ENCODE peak calls at places on chromosomes 2 and 18, in five cellular contexts. N, A, K, L and G are unnamed samples.

GRCh38 chr18:23099621-23100020 is 35.7 kb upstream of the CABLES1 start:
- DNase-seq in N (no peak), L (peak; percentile 61), K (no peak), A (no peak), G (peak; percentile 20)

GRCh38 chr2:211930331-211930730 is 608.3 kb downstream of the ERBB4 start:
- DNase-seq in K (no peak), A (no peak), N (no peak), L (peak; percentile 51), G (no peak)

GRCh38 chr2:224793961-224794360 is 77.8 kb upstream of the CCDC195 start:
- DNase-seq in K (no peak), L (no peak), N (no peak), A (no peak), G (no peak)

GRCh38 chr2:100799701-100800100 is 20.2 kb upstream of the NPAS2 start:
- DNase-seq in L (no peak), A (no peak), N (no peak), K (no peak), G (no peak)

GRCh38 chr18:58093311-58093790 is 49.3 kb downstream of the NEDD4L start:
- DNase-seq in N (no peak), K (no peak), A (no peak), L (no peak), G (peak; percentile 59)

GRCh38 chr2:105510761-105511669 is 112.2 kb upstream of the FHL2 start:
- DNase-seq in A (no peak), L (peak; percentile 87), K (no peak), N (no peak), G (peak; percentile 84)

GRCh38 chr18:48905541-48905940 is 45.2 kb downstream of the SMAD7 start:
- DNase-seq in A (no peak), K (no peak), N (no peak), L (no peak), G (peak; percentile 29)

GRCh38 chr2:70620020-70620419 is 66.4 kb upstream of the TGFA start:
- DNase-seq in A (no peak), K (peak; percentile 68), L (no peak), N (no peak), G (no peak)

GRCh38 chr2:38889045-38889444 is 630 bp upstream of the ARHGEF33 start:
- DNase-seq in A (no peak), N (no peak), K (no peak), L (no peak), G (no peak)

GRCh38 chr2:150119860-150120259 is 367.6 kb downstream of the RND3 start:
- DNase-seq in N (no peak), K (no peak), L (no peak), A (no peak), G (no peak)

GRCh38 chr18:54671291-54671881 is 80.3 kb downstream of the DYNAP start:
- DNase-seq in L (peak; percentile 53), N (no peak), K (no peak), A (no peak), G (peak; percentile 86)

GRCh38 chr2:54657664-54658083 is 65.8 kb upstream of the EML6 start:
- DNase-seq in K (peak; percentile 62), A (peak; percentile 65), N (peak; percentile 18), L (peak; percentile 38), G (peak; percentile 51)

GRCh38 chr2:71922091-71922490 is 225.6 kb downstream of the CYP26B1 start:
- DNase-seq in K (peak; percentile 17), N (no peak), L (no peak), A (no peak), G (no peak)

GRCh38 chr2:12884713-12885282 is 168.1 kb downstream of the TRIB2 start:
- DNase-seq in A (no peak), K (no peak), L (peak; percentile 83), N (no peak), G (no peak)

GRCh38 chr18:11091746-11092145 is 57.6 kb downstream of the PIEZO2 start:
- DNase-seq in L (no peak), N (no peak), K (no peak), A (no peak), G (no peak)

GRCh38 chr2:16725549-16725948 is 59.9 kb upstream of the CYRIA start:
- DNase-seq in L (peak; percentile 17), A (no peak), K (no peak), N (no peak), G (no peak)

GRCh38 chr2:168350380-168350779 is 103.0 kb upstream of the STK39 start:
- DNase-seq in N (no peak), K (no peak), A (no peak), L (no peak), G (no peak)

GRCh38 chr2:136135924-136136906 is 18.3 kb upstream of the CXCR4 start:
- DNase-seq in A (no peak), N (no peak), K (no peak), L (no peak), G (no peak)

GRCh38 chr2:238901461-238902057 is 53.7 kb downstream of the TWIST2 start:
- DNase-seq in N (no peak), A (no peak), K (no peak), L (no peak), G (no peak)

GRCh38 chr2:239288951-239289481 is 111.8 kb downstream of the HDAC4 start:
- DNase-seq in N (peak; percentile 27), L (peak; percentile 69), A (no peak), K (no peak), G (no peak)

GRCh38 chr2:29544031-29544430 is 377.4 kb downstream of the ALK start:
- DNase-seq in A (no peak), N (no peak), L (no peak), K (no peak), G (no peak)

GRCh38 chr18:72819050-72819449 is 48.7 kb downstream of the NETO1 start:
- DNase-seq in L (no peak), A (no peak), N (no peak), K (no peak), G (no peak)

GRCh38 chr2:223941579-223942277 is 3.4 kb downstream of the WDFY1 start:
- DNase-seq in K (no peak), A (no peak), N (no peak), L (peak; percentile 45), G (no peak)

GRCh38 chr18:10111944-10112343 is 198.1 kb downstream of the VAPA start:
- DNase-seq in N (no peak), L (no peak), K (no peak), A (no peak), G (no peak)

GRCh38 chr2:47373747-47374146 is 29.2 kb upstream of the MSH2 start:
- DNase-seq in L (no peak), N (no peak), K (no peak), A (no peak), G (no peak)

GRCh38 chr18:76274470-76275289 is 220.4 kb downstream of the ZNF516 start:
- DNase-seq in L (no peak), K (peak; percentile 77), A (no peak), N (peak; percentile 40), G (no peak)

DNA sequence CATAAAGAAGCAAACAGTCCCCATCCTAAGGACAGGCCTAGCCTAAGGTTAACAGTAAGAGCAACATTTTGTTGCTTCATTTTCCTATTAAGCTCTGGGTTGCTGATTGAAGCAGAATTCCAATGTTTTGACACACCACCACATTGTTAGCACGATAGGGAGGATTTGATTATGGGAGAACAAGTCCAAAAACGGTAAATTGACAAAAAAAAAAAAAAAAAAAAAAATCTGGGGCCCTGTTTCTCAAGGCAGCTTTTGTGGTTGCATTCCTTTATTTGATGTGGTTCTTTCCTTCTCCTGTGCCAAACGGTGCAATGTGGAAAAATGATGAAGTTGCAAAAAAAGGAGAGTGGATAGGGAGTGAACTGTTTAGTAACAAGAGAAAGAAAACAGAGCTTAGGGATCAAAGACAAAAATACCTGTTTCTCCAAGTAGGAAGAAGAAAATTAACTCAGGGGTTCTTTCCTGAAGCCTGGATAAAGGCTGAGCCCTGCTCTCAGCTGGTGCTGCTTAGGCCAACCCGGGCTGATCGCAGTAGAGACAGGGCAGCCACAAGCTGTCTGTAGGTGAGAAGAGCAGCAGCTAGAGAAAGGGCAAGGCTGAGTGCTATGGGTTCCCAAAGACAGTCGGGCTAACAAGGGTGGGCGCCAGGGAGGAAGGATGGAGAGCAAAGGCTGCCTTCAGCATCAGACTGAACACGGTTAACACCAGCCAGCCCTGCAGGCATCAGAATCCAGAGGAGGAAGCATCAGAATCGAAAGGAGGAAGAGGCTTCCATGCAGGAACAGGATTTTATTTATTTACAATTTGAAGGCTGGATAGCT is 167.8 kb upstream of the FOSL2 start:
- DNase-seq in A (no peak), K (no peak), L (peak; percentile 93), N (no peak), G (no peak)
- H3K4ac ChIP-seq in A (no peak overlapping the region), K (no peak overlapping the region), L (peak overlapping the region; percentile 79), N (no peak overlapping the region), G (no peak overlapping the region)

GRCh38 chr18:62938006-62938405 is 222.7 kb downstream of the PHLPP1 start:
- DNase-seq in K (no peak), N (no peak), A (no peak), L (peak; percentile 24), G (no peak)
- H3K4me2 ChIP-seq in K (no peak overlapping the region), N (no peak overlapping the region), A (no peak overlapping the region), L (no peak overlapping the region), G (no peak overlapping the region)

GRCh38 chr2:1374281-1374680 is 39.0 kb upstream of the TPO start:
- DNase-seq in A (no peak), N (no peak), L (no peak), K (no peak), G (no peak)

GRCh38 chr2:1377473-1377872 is 35.8 kb upstream of the TPO start:
- DNase-seq in K (no peak), L (no peak), A (no peak), N (no peak), G (no peak)

GRCh38 chr2:1369905-1370304 is 43.4 kb upstream of the TPO start:
- DNase-seq in L (no peak), K (no peak), N (no peak), A (no peak), G (no peak)

GRCh38 chr2:1371066-1371465 is 42.2 kb upstream of the TPO start:
- DNase-seq in L (no peak), A (no peak), N (no peak), K (no peak), G (no peak)

DNA sequence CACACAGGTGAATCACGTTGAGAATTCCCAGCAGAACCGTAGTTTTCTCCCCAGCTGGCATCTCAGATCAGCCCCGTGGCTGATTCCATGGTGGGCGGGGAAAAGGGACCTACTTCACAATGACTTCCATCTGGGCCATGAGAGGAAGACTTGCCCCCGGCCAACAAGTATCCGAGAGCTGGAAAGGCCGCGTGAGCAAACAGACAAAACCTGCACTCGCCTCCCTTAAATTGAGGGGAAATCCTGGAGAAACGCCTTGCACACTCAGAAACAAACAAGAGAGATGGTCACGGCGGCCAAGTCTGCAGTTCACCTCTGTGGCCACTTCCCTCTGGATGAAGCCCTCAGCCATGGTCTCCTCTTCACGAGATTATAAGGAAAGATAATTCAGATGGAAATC is 39.5 kb upstream of the TPO start:
- DNase-seq in A (no peak), K (no peak), N (no peak), L (no peak), G (no peak)
- H2BK12ac ChIP-seq in A (no peak overlapping the region), K (no peak overlapping the region), N (no peak overlapping the region), L (no peak overlapping the region), G (no peak overlapping the region)

DNA sequence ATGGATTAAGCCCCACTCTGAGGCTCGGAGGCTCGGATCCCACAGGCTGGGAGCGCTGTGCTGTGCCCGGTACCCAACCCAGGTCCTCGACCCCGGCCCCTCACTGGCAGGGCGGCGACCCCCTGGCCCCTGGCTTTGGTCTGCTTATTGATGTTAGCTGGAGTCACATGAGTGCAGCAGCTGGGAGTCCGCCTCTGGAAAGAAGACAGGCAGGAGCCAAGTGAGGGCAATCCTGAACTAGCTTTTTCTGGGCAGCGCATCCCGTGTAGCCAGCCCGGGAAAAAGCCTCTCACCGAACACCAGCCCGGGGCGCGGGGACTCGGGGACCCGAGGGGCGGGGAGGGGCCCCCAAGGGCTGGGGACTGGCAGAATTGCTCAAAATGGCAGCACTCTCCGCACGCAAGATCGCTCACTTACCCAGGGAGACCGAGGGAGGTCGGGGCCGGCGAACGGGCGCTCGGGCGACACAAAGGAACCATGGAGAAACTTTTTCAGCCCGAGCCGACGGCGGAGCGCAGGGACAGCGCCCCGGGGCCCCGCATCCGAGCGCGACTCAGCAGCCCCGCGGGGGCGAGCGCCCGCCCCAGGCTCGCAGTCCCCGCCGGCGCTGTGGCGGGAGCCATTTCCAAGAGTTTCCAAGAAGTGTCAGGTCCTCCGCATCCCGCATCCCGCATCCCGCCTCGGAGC is 566 bp downstream of the TMEM200C start:
- DNase-seq in N (peak; percentile 24), L (no peak), K (peak; percentile 55), A (peak; percentile 77), G (peak; percentile 85)
- H3K4ac ChIP-seq in N (no peak overlapping the region), L (no peak overlapping the region), K (no peak overlapping the region), A (no peak overlapping the region), G (no peak overlapping the region)